ENCODE peak calls at places on chromosomes 12 and 14, in seven cellular contexts. H is cardiac muscle cell; E is CD4-positive, alpha-beta T cell; Q is RWPE2; W is upper lobe of left lung; B is dorsolateral prefrontal cortex; U is neural progenitor cell. R is an unnamed sample.

GRCh38 chr14:93207468-93208308 is 632 bp downstream of the UBR7 start:
- DNase-seq in H (peak), E (no peak), Q (peak), W (peak), B (no peak), U (peak), R (no peak)

GRCh38 chr12:57005980-57006808 is at the start of gene ZBTB39:
- DNase-seq in H (peak), E (peak), Q (no peak), W (peak), B (peak), U (peak), R (peak)

GRCh38 chr12:105229446-105229845 is 6.5 kb downstream of the APPL2 start:
- DNase-seq in H (no peak), E (no peak), Q (no peak), W (no peak), B (no peak), U (no peak), R (no peak)

GRCh38 chr12:10453144-10453543 is at the start of gene KLRC1:
- DNase-seq in H (no peak), E (no peak), Q (no peak), W (no peak), B (no peak), U (no peak), R (no peak)

GRCh38 chr14:105737504-105738246 is 211.3 kb downstream of the TMEM121 start:
- DNase-seq in H (no peak), E (no peak), Q (peak), W (no peak), B (no peak), U (no peak), R (no peak)

GRCh38 chr12:45469902-45470301 is 254.0 kb downstream of the ANO6 start:
- DNase-seq in H (no peak), E (no peak), Q (no peak), W (no peak), B (no peak), U (no peak), R (no peak)

GRCh38 chr12:94643585-94643984 is 6.8 kb downstream of the TMCC3 start:
- DNase-seq in H (peak), E (no peak), Q (no peak), W (peak), B (no peak), U (no peak), R (no peak)

GRCh38 chr12:67621112-67621511 is 27.4 kb upstream of the DYRK2 start:
- DNase-seq in H (peak), E (no peak), Q (no peak), W (no peak), B (no peak), U (no peak), R (no peak)

GRCh38 chr12:111767362-111768158 is 827 bp downstream of the ALDH2 start:
- DNase-seq in H (peak), E (no peak), Q (no peak), W (no peak), B (no peak), U (peak), R (no peak)

GRCh38 chr12:88111074-88111652 is 30.7 kb downstream of the CEP290 start:
- DNase-seq in H (peak), E (no peak), Q (no peak), W (no peak), B (no peak), U (peak), R (no peak)

GRCh38 chr14:103140316-103141109 is 17.3 kb downstream of the TNFAIP2 start:
- DNase-seq in H (no peak), E (no peak), Q (no peak), W (no peak), B (no peak), U (no peak), R (no peak)

GRCh38 chr12:75913502-75914110 is 118.0 kb downstream of the PHLDA1 start:
- DNase-seq in H (peak), E (no peak), Q (no peak), W (no peak), B (no peak), U (no peak), R (no peak)

GRCh38 chr12:65470261-65470660 is 191.8 kb downstream of the MSRB3 start:
- DNase-seq in H (peak), E (no peak), Q (no peak), W (no peak), B (no peak), U (no peak), R (no peak)

GRCh38 chr14:68862954-68863594 is 70.2 kb upstream of the ZFP36L1 start:
- DNase-seq in H (peak), E (peak), Q (no peak), W (peak), B (peak), U (peak), R (peak)

GRCh38 chr12:103924761-103925641 is 5.2 kb upstream of the HSP90B1 start:
- DNase-seq in H (peak), E (peak), Q (no peak), W (no peak), B (no peak), U (no peak), R (no peak)

GRCh38 chr12:54253240-54253639 is 26.7 kb downstream of the CBX5 start:
- DNase-seq in H (no peak), E (no peak), Q (no peak), W (no peak), B (no peak), U (no peak), R (no peak)

GRCh38 chr12:54257332-54257731 is 22.6 kb downstream of the CBX5 start:
- DNase-seq in H (no peak), E (no peak), Q (no peak), W (no peak), B (no peak), U (no peak), R (no peak)

GRCh38 chr12:54246011-54246641 is 33.8 kb downstream of the CBX5 start:
- DNase-seq in H (no peak), E (no peak), Q (no peak), W (no peak), B (no peak), U (no peak), R (no peak)

GRCh38 chr12:54249489-54249888 is 30.4 kb downstream of the CBX5 start:
- DNase-seq in H (no peak), E (no peak), Q (no peak), W (no peak), B (no peak), U (no peak), R (no peak)

DNA sequence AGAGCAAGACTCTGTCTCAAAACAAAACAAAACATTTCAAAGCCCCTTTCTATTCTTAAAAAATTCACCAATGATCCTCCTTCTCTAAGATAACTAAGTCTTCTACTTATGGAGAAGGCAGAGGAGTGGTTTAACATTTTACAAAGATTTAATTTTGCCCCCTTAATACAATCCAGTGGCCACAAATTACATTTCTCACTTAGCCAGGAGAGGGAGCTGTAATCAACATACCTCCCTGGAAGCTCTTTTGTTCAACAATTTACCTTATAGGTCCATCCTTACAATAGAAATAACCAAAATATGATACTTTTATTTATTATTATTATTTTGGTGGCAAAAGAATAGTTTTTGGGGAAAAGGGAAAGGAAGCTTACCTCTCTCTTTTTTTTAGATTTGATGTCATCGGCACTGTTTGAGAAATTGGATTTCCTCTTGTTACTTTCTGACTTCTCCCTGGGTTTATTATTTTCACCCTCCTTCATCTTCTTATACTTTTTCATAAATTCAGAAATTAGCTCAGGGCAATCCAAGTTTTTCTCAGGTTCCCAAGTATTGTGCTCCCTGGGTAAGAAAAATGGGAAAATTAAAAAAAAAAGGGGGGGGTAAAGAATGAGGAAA is 28.1 kb downstream of the CBX5 start:
- DNase-seq in H (peak), E (no peak), Q (no peak), W (no peak), B (no peak), U (peak), R (no peak)
- TF ChIP-seq CTCF in H (peak), E (peak), Q (peak), W (peak), B (peak), U (peak), R (peak)

GRCh38 chr12:51528852-51529545 is 62.0 kb upstream of the SCN8A start:
- DNase-seq in H (no peak), E (no peak), Q (no peak), W (no peak), B (no peak), U (no peak), R (no peak)
- TF ChIP-seq CTCF in H (no peak), E (no peak), Q (no peak), W (no peak), B (no peak), U (no peak), R (no peak)

GRCh38 chr14:74906923-74907620 is 16.0 kb downstream of the RPS6KL1 start:
- DNase-seq in H (no peak), E (no peak), Q (no peak), W (no peak), B (no peak), U (no peak), R (no peak)
- TF ChIP-seq CTCF in H (peak), E (peak), Q (no peak), W (no peak), B (no peak), U (peak), R (no peak)

GRCh38 chr12:4355843-4356327 is 23.6 kb downstream of the FGF23 start:
- DNase-seq in H (peak), E (no peak), Q (no peak), W (no peak), B (no peak), U (peak), R (no peak)
- TF ChIP-seq CTCF in H (peak), E (peak), Q (peak), W (no peak), B (peak), U (peak), R (peak)

DNA sequence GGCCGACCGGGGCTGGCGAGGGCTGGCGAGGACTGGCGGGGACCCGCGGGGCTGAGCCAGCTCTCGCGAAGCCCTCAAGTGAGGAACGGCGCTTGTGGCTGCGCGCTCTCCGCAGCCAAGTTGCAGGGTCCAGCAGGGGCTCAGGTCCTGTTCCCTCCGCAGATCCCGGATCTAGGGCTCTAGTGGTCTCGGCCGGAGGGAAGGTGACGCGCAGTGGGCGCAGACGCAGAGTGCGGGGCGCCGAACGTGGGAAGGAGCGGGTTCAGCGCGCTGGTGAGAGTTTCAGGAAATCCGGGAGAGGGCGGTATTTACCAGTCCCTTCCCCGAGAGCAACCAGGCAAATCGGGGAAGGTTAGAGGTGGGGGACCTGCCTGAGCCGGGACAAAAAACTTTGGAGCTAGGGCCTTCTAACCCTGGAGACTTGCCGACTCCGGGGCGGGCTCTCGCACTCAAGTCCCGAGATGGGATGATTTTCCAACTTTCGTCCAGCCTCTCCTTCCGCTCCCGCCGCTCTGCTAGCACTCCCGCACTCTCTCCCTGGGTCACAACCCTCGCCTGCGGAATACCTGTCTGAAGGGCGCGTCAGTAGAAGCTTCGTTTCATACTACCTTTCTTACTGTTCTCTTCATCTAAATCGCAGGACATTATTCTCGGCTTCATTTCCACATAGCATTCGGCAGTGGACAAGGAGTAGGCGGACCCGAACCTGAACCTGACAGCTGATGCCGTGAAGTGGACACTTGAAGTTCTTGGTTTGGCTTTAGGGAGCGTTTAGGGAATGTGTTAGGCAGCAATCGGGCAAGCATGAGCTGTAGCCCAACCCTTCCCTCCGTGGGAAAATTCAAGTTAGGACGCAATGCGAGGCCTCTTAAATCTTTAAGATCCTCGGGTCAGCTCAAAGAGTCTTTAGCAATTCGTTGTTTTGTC is 13.6 kb upstream of the PAX9 start:
- DNase-seq in H (peak), E (no peak), Q (no peak), W (no peak), B (no peak), U (peak), R (no peak)
- TF ChIP-seq CTCF in H (peak), E (no peak), Q (peak), W (no peak), B (no peak), U (peak), R (peak)

GRCh38 chr14:21768116-21768874 is 94.7 kb upstream of the OR4E1 start:
- DNase-seq in H (peak), E (no peak), Q (no peak), W (no peak), B (no peak), U (peak), R (no peak)
- TF ChIP-seq CTCF in H (peak), E (peak), Q (peak), W (no peak), B (peak), U (peak), R (peak)

DNA sequence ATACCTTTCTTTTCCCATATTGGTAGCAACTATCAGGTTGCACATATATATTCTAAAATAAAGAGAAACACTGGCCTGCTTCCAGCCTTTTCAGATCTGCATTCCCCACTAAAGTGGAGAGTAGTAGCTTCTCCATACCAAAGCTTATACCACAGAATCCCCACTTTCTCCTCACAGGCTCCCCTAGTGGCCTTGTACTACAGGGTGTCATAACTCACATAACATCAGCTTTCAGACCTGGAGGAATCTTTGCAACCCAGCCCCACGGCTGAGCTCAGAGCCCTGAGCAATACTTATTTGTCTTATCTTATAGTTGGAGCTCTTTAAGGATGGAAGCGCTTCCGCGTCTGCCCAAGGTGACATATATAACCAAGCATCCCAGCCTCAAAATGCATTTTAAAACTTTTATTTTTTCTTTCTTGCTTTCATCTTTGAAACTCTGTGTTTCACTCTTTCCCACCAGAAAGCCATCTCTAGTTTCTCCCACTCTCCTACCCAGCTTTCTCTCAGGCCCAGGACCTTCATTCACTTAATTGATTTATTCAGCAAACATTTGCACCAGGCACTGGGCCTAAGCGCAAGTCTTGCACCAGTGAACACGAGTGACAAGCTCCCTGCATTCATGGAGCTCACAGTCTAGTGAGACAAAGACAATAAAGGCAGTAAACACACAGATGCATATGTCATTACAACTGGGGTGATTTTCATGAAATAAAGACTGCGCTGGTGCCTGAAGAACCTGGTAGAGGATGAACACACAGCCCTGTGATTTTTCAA is 254.7 kb downstream of the IPO8 start:
- DNase-seq in H (peak), E (no peak), Q (no peak), W (no peak), B (no peak), U (peak), R (no peak)
- TF ChIP-seq CTCF in H (peak), E (no peak), Q (peak), W (no peak), B (no peak), U (peak), R (no peak)

DNA sequence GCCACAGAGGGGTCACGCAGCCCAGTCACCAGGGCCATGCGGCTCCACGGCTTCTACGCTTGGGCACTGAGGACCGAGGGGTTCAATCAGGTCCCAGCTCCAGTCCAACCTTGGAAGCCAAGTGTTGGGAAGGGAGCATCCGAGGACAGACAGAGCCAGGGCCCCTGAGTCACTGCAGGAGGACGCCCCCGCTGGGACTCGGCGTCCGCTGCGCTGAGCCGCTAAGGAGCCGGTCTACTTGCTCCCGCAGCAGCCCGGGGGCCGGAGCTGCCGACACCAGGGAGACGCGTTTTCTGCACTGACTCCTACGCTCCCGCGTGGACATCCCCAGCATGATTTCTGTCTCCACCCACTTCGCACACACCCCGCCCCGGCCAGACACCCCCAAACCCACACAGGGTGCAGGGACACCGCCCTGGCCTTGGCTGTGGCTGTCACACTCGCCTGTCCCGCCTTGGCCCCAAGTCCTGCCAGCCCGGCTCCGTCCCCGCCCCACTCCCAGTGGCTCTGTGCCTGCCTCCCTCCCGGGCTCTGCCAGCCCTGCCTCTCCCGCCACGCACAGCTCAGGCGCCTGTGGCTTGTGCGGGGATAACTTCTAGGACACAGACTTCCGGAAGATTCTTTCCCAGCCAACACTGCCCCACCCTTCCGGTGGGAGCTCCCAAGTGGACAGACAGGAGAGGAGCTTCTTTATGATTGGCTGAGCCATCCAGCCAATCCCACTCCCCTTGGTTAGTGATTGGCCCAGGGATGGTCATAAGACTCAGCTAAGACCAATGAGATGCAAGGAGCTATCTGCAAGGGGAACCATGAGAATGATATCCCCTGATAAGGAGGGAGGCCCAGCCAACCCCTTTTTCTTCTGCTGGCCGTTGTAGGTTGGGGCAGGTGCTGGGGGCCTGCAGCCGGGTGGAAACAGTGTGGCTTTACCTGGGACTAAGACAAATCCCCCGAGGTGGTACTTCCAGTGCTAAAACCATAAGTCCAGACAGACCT is 118.9 kb upstream of the SFSWAP start:
- DNase-seq in H (no peak), E (no peak), Q (no peak), W (no peak), B (no peak), U (no peak), R (no peak)
- TF ChIP-seq CTCF in H (no peak), E (no peak), Q (no peak), W (no peak), B (no peak), U (no peak), R (no peak)

GRCh38 chr12:54390668-54391551 is 6.4 kb upstream of the ZNF385A start:
- DNase-seq in H (no peak), E (peak), Q (no peak), W (peak), B (peak), U (peak), R (peak)
- TF ChIP-seq CTCF in H (peak), E (peak), Q (peak), W (no peak), B (no peak), U (peak), R (no peak)